ENCODE peak calls at places on chromosomes 7 and 10, in seven cellular contexts. L is CD8-positive, alpha-beta T cell; U is CD8-positive, alpha-beta memory T cell; K is aorta; V is choroid plexus epithelial cell; F is left ventricle myocardium inferior; W is AG09309. Y is an unnamed sample.
A peak's percentile ranks its signal among the peaks of the same experiment; 100 is the strongest.

GRCh38 chr10:13865758-13866491 is 279.2 kb downstream of the PRPF18 start:
- DNase-seq in L (no peak), U (no peak), K (no peak), V (peak; percentile 69), F (no peak), W (no peak), Y (no peak)

GRCh38 chr10:68517188-68517587 is 10.1 kb downstream of the SLC25A16 start:
- DNase-seq in L (no peak), U (no peak), K (no peak), V (no peak), F (no peak), W (no peak), Y (no peak)

GRCh38 chr10:18542832-18543231 is 108.6 kb downstream of the NSUN6 start:
- DNase-seq in L (no peak), U (no peak), K (no peak), V (peak; percentile 62), F (no peak), W (no peak), Y (no peak)

GRCh38 chr7:74302745-74303221 is 13.6 kb downstream of the CLIP2 start:
- DNase-seq in L (no peak), U (no peak), K (no peak), V (no peak), F (no peak), W (no peak), Y (no peak)

GRCh38 chr7:81574723-81575326 is 195.0 kb downstream of the HGF start:
- DNase-seq in L (no peak), U (no peak), K (no peak), V (peak; percentile 60), F (no peak), W (no peak), Y (no peak)

GRCh38 chr7:20440472-20441105 is 109.9 kb downstream of the ITGB8 start:
- DNase-seq in L (no peak), U (no peak), K (peak; percentile 57), V (peak; percentile 75), F (no peak), W (no peak), Y (peak; percentile 6)

GRCh38 chr7:29598607-29599006 is 35.0 kb downstream of the PRR15 start:
- DNase-seq in L (no peak), U (no peak), K (no peak), V (no peak), F (no peak), W (no peak), Y (no peak)

GRCh38 chr7:142853739-142854504 is 954 bp upstream of the EPHB6 start:
- DNase-seq in L (peak; percentile 62), U (peak; percentile 73), K (peak; percentile 81), V (peak; percentile 66), F (peak; percentile 63), W (no peak), Y (peak; percentile 73)

GRCh38 chr7:101363734-101364374 is 1.2 kb downstream of the COL26A1 start:
- DNase-seq in L (peak; percentile 69), U (peak; percentile 70), K (peak; percentile 70), V (peak; percentile 69), F (peak; percentile 61), W (peak; percentile 17), Y (peak; percentile 37)

GRCh38 chr7:127362364-127363027 is 30.0 kb downstream of the ZNF800 start:
- DNase-seq in L (no peak), U (no peak), K (no peak), V (no peak), F (no peak), W (no peak), Y (no peak)

GRCh38 chr7:117322741-117323584 is at the start of gene WNT2:
- DNase-seq in L (no peak), U (no peak), K (no peak), V (peak; percentile 23), F (no peak), W (no peak), Y (no peak)

GRCh38 chr10:58868736-58869435 is 307.6 kb upstream of the PHYHIPL start:
- DNase-seq in L (no peak), U (no peak), K (no peak), V (peak; percentile 34), F (no peak), W (no peak), Y (no peak)

GRCh38 chr10:12844796-12845524 is 156.6 kb downstream of the CCDC3 start:
- DNase-seq in L (no peak), U (no peak), K (no peak), V (peak; percentile 92), F (no peak), W (peak; percentile 33), Y (no peak)

GRCh38 chr10:12703141-12703540 is 298.4 kb downstream of the CCDC3 start:
- DNase-seq in L (no peak), U (no peak), K (no peak), V (no peak), F (no peak), W (no peak), Y (no peak)

GRCh38 chr10:94362360-94363250 is at the start of gene NOC3L:
- DNase-seq in L (peak; percentile 94), U (peak; percentile 94), K (peak; percentile 97), V (peak; percentile 96), F (peak; percentile 96), W (peak; percentile 69), Y (peak; percentile 92)

GRCh38 chr7:25496394-25497103 is 268.3 kb upstream of the NPVF start:
- DNase-seq in L (no peak), U (peak; percentile 14), K (no peak), V (no peak), F (no peak), W (no peak), Y (no peak)

GRCh38 chr10:109062371-109062770 is 860.9 kb downstream of the XPNPEP1 start:
- DNase-seq in L (no peak), U (no peak), K (no peak), V (peak; percentile 53), F (no peak), W (no peak), Y (no peak)

GRCh38 chr10:75029874-75030273 is 81.6 kb upstream of the SAMD8 start:
- DNase-seq in L (no peak), U (no peak), K (no peak), V (no peak), F (peak; percentile 33), W (no peak), Y (no peak)

GRCh38 chr7:130736298-130736900 is 2.4 kb upstream of the KLF14 start:
- DNase-seq in L (no peak), U (no peak), K (no peak), V (no peak), F (no peak), W (no peak), Y (no peak)

GRCh38 chr7:130732980-130733865 is 784 bp downstream of the KLF14 start:
- DNase-seq in L (peak; percentile 19), U (peak; percentile 24), K (peak; percentile 45), V (peak; percentile 6), F (peak; percentile 14), W (no peak), Y (peak; percentile 10)

GRCh38 chr7:130734525-130735272 is 692 bp upstream of the KLF14 start:
- DNase-seq in L (no peak), U (peak; percentile 6), K (no peak), V (no peak), F (no peak), W (no peak), Y (no peak)

GRCh38 chr7:130735273-130735716 is 1.3 kb upstream of the KLF14 start:
- DNase-seq in L (no peak), U (no peak), K (no peak), V (no peak), F (no peak), W (no peak), Y (no peak)

DNA sequence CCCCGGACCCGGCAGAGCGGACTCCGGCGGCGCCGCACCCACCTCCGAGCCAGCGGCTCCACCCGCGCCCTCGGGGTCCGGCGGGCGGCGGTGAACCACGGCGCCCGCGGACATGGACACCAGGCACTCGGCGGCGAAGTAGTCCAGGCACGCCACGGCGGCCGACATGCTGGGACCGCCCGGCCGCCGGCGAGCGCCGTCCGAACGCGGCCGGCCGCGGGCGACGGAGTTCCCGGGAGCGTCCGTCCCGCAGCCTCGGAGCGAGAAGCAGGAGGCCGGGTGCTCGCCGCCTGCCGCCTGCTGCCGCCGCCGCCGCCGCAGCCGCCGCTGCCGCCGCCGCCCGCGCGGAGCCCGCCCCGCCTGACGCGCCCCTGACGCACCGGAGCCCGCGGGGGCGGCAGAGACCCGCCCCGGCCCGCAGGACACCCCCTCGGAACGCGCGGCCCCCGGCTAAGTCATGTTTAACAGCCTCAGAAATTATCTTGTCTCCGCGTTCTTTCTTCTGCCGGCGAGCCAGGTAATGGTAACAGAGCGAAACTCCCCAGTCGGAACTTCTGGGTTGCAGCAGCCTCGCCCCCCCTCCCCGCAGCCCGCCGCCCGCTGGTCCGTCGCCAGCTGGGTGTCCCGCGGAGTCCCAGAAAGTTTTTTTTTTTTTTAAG is at the start of gene KLF14:
- DNase-seq in L (peak; percentile 34), U (peak; percentile 48), K (no peak), V (peak; percentile 11), F (peak; percentile 12), W (no peak), Y (no peak)
- H3K4me3 ChIP-seq in L (peak within 1 kb of the TSS; percentile 42), U (peak within 1 kb of the TSS; percentile 44), K (peak within 1 kb of the TSS; percentile 71), V (peak within 1 kb of the TSS; percentile 58), F (peak within 1 kb of the TSS; percentile 64), W (peak within 1 kb of the TSS; percentile 35), Y (peak within 1 kb of the TSS; percentile 42)

GRCh38 chr7:5218564-5219360 is 28.7 kb downstream of the WIPI2 start:
- DNase-seq in L (no peak), U (no peak), K (peak; percentile 60), V (no peak), F (no peak), W (no peak), Y (no peak)
- H3K4me3 ChIP-seq in L (no peak overlapping the region), U (no peak overlapping the region), K (no peak overlapping the region), V (no peak overlapping the region), F (no peak overlapping the region), W (no peak overlapping the region), Y (no peak overlapping the region)

GRCh38 chr10:124416733-124417132 is 2.0 kb downstream of the OAT start:
- DNase-seq in L (no peak), U (no peak), K (no peak), V (peak; percentile 63), F (no peak), W (peak; percentile 51), Y (no peak)
- H3K4me3 ChIP-seq in L (no peak overlapping the region), U (no peak overlapping the region), K (peak overlapping the region; percentile 22), V (no peak overlapping the region), F (peak overlapping the region; percentile 99), W (no peak overlapping the region), Y (no peak overlapping the region)

GRCh38 chr7:18792866-18793595 is 297.5 kb downstream of the HDAC9 start:
- DNase-seq in L (no peak), U (no peak), K (peak; percentile 43), V (peak; percentile 52), F (no peak), W (no peak), Y (no peak)
- H3K4me3 ChIP-seq in L (no peak overlapping the region), U (no peak overlapping the region), K (peak overlapping the region; percentile 94), V (no peak overlapping the region), F (no peak overlapping the region), W (no peak overlapping the region), Y (no peak overlapping the region)

GRCh38 chr7:65731562-65732035 is 141.3 kb upstream of the VKORC1L1 start:
- DNase-seq in L (peak; percentile 6), U (no peak), K (no peak), V (peak; percentile 55), F (peak; percentile 18), W (no peak), Y (no peak)
- H3K4me3 ChIP-seq in L (no peak overlapping the region), U (no peak overlapping the region), K (no peak overlapping the region), V (peak overlapping the region; percentile 57), F (peak overlapping the region; percentile 57), W (no peak overlapping the region), Y (no peak overlapping the region)